ENCODE peak calls at places on chromosomes 13 and 19, in five cellular contexts. One of them, this sample, is unnamed.

GRCh38 chr13:94713556-94714182 is 1.3 kb upstream of the SOX21 start:
- DNase-seq in neural progenitor cell: no peak
- DNase-seq in breast epithelium: no peak
- DNase-seq in mucosa of descending colon: no peak
- DNase-seq in GM12865: no peak
- DNase-seq in this sample: no peak

GRCh38 chr13:114035583-114036501 is 62.0 kb upstream of the C13orf46 start:
- DNase-seq in neural progenitor cell: peak; percentile 51
- DNase-seq in breast epithelium: peak; percentile 69
- DNase-seq in mucosa of descending colon: no peak
- DNase-seq in GM12865: no peak
- DNase-seq in this sample: no peak

GRCh38 chr13:100381595-100382224 is 206.9 kb downstream of the GGACT start:
- DNase-seq in neural progenitor cell: no peak
- DNase-seq in breast epithelium: no peak
- DNase-seq in mucosa of descending colon: no peak
- DNase-seq in GM12865: no peak
- DNase-seq in this sample: no peak

GRCh38 chr13:98327326-98328314 is 150.6 kb upstream of the RNF113B start:
- DNase-seq in neural progenitor cell: peak; percentile 91
- DNase-seq in breast epithelium: no peak
- DNase-seq in mucosa of descending colon: no peak
- DNase-seq in GM12865: no peak
- DNase-seq in this sample: no peak

GRCh38 chr19:13262450-13262849 is 112.2 kb downstream of the IER2 start:
- DNase-seq in neural progenitor cell: peak; percentile 22
- DNase-seq in breast epithelium: no peak
- DNase-seq in mucosa of descending colon: peak; percentile 19
- DNase-seq in GM12865: peak; percentile 72
- DNase-seq in this sample: no peak

GRCh38 chr19:4066176-4066606 is 508 bp downstream of the ZBTB7A start:
- DNase-seq in neural progenitor cell: no peak
- DNase-seq in breast epithelium: no peak
- DNase-seq in mucosa of descending colon: peak; percentile 74
- DNase-seq in GM12865: no peak
- DNase-seq in this sample: peak; percentile 71

GRCh38 chr13:32255744-32256120 is 59.4 kb downstream of the ZAR1L start:
- DNase-seq in neural progenitor cell: no peak
- DNase-seq in breast epithelium: no peak
- DNase-seq in mucosa of descending colon: peak; percentile 9
- DNase-seq in GM12865: no peak
- DNase-seq in this sample: no peak

GRCh38 chr19:3586124-3586626 is 897 bp downstream of the GIPC3 start:
- DNase-seq in neural progenitor cell: peak; percentile 79
- DNase-seq in breast epithelium: no peak
- DNase-seq in mucosa of descending colon: no peak
- DNase-seq in GM12865: no peak
- DNase-seq in this sample: peak; percentile 59

GRCh38 chr19:28631931-28632330 is 581.0 kb downstream of the UQCRFS1 start:
- DNase-seq in neural progenitor cell: no peak
- DNase-seq in breast epithelium: no peak
- DNase-seq in mucosa of descending colon: no peak
- DNase-seq in GM12865: no peak
- DNase-seq in this sample: no peak

GRCh38 chr13:63408227-63409202 is 1992.9 kb upstream of the PCDH20 start:
- DNase-seq in neural progenitor cell: peak; percentile 16
- DNase-seq in breast epithelium: no peak
- DNase-seq in mucosa of descending colon: no peak
- DNase-seq in GM12865: no peak
- DNase-seq in this sample: no peak

GRCh38 chr19:2089001-2089711 is 7.0 kb downstream of the MOB3A start:
- DNase-seq in neural progenitor cell: no peak
- DNase-seq in breast epithelium: no peak
- DNase-seq in mucosa of descending colon: no peak
- DNase-seq in GM12865: peak; percentile 91
- DNase-seq in this sample: no peak
- TF ChIP-seq CTCF in neural progenitor cell: no peak
- TF ChIP-seq CTCF in breast epithelium: no peak
- TF ChIP-seq CTCF in mucosa of descending colon: no peak
- TF ChIP-seq CTCF in GM12865: no peak
- TF ChIP-seq CTCF in this sample: no peak

GRCh38 chr19:35544110-35544802 is 1.2 kb upstream of the TMEM147 start:
- DNase-seq in neural progenitor cell: no peak
- DNase-seq in breast epithelium: no peak
- DNase-seq in mucosa of descending colon: no peak
- DNase-seq in GM12865: no peak
- DNase-seq in this sample: no peak
- H3K4me3 ChIP-seq in neural progenitor cell: peak overlapping the region; percentile 82
- H3K4me3 ChIP-seq in breast epithelium: peak overlapping the region; percentile 87
- H3K4me3 ChIP-seq in mucosa of descending colon: no peak overlapping the region
- H3K4me3 ChIP-seq in GM12865: peak overlapping the region; percentile 85
- H3K4me3 ChIP-seq in this sample: peak overlapping the region; percentile 81

DNA sequence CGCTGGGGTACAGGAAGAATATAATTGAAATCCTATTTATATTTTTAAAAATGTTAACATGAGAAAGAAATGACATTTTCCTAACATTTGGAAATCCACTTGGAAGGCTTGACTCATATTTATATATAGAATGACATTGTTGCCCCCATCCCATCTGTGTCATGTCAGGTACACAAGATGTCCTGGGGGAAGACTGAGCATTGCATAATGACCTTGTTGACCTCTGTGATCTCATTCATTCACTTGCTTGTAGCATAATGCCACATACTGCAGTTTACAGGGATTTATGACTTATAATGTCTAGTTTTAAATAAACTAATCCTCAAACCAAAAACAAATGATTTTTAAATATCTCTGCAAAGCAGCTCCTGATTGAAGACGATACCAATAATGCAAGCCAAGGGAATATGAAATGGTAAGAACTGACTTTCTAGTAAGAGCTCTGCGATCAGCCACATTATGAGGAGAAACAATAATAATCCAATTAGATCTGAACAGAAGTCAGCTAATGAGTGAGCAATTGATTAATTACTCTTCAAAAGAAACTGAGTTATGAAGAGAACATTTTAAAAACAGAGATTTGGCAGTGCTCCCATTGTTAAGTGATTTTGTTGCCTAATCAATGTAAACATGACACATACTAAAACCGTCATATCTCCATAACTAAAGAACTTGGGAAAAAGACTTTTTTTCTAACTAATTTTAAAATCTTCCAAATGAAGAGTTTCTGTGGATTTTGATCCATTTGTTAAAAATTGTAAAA is 21.2 kb upstream of the VWA8 start:
- DNase-seq in neural progenitor cell: no peak
- DNase-seq in breast epithelium: no peak
- DNase-seq in mucosa of descending colon: no peak
- DNase-seq in GM12865: no peak
- DNase-seq in this sample: no peak
- TF ChIP-seq CTCF in neural progenitor cell: no peak
- TF ChIP-seq CTCF in breast epithelium: no peak
- TF ChIP-seq CTCF in mucosa of descending colon: no peak
- TF ChIP-seq CTCF in GM12865: no peak
- TF ChIP-seq CTCF in this sample: no peak

GRCh38 chr19:19517235-19517619 is 1.2 kb downstream of the NDUFA13 start:
- DNase-seq in neural progenitor cell: no peak
- DNase-seq in breast epithelium: no peak
- DNase-seq in mucosa of descending colon: no peak
- DNase-seq in GM12865: no peak
- DNase-seq in this sample: no peak
- H3K4me3 ChIP-seq in neural progenitor cell: peak overlapping the region; percentile 72
- H3K4me3 ChIP-seq in breast epithelium: peak overlapping the region; percentile 85
- H3K4me3 ChIP-seq in mucosa of descending colon: no peak overlapping the region
- H3K4me3 ChIP-seq in GM12865: peak overlapping the region; percentile 100
- H3K4me3 ChIP-seq in this sample: no peak overlapping the region

GRCh38 chr13:23570931-23571330 is 719 bp downstream of the TNFRSF19 start:
- DNase-seq in neural progenitor cell: no peak
- DNase-seq in breast epithelium: no peak
- DNase-seq in mucosa of descending colon: no peak
- DNase-seq in GM12865: peak; percentile 84
- DNase-seq in this sample: no peak

GRCh38 chr13:23572836-23573235 is 2.6 kb downstream of the TNFRSF19 start:
- DNase-seq in neural progenitor cell: no peak
- DNase-seq in breast epithelium: no peak
- DNase-seq in mucosa of descending colon: no peak
- DNase-seq in GM12865: peak; percentile 57
- DNase-seq in this sample: no peak

GRCh38 chr13:23563085-23563484 is 7.1 kb upstream of the TNFRSF19 start:
- DNase-seq in neural progenitor cell: no peak
- DNase-seq in breast epithelium: no peak
- DNase-seq in mucosa of descending colon: no peak
- DNase-seq in GM12865: no peak
- DNase-seq in this sample: no peak

GRCh38 chr13:23570099-23570926 is at the start of gene TNFRSF19:
- DNase-seq in neural progenitor cell: peak; percentile 75
- DNase-seq in breast epithelium: no peak
- DNase-seq in mucosa of descending colon: no peak
- DNase-seq in GM12865: peak; percentile 78
- DNase-seq in this sample: no peak

DNA sequence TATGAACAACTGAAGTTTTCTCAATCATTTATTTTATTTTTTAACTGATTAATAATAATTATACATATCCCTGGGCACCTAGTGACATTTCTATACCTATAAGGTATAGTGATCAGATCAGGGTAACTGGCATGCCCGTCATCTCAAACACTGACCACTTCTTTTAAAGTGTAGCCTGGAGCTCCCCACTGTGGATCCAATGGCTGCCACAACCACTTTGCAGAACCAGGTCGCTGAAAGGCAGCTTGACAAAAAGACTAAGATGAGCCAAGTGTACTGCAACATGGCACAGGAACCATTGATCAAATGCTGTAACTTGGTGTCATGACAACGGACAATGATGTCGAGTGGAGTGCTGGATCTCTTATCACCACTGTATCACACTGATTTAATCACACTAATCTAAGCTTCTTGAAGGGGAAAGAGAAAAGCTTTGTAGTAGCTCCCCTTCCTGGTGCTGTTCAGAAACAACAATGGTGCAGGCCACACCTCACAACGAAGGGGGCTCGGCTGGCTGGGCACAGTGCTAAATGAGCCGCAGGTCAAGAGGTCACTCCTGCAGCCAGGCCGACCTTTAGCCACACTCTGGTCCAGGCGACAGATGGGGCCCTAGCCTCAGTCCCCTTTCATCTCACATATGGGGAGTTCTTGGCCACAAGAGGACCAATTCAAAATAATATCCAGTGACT is 2.3 kb upstream of the TNFRSF19 start:
- DNase-seq in neural progenitor cell: peak; percentile 90
- DNase-seq in breast epithelium: no peak
- DNase-seq in mucosa of descending colon: no peak
- DNase-seq in GM12865: peak; percentile 77
- DNase-seq in this sample: no peak
- TF ChIP-seq CTCF in neural progenitor cell: no peak
- TF ChIP-seq CTCF in breast epithelium: no peak
- TF ChIP-seq CTCF in mucosa of descending colon: no peak
- TF ChIP-seq CTCF in GM12865: peak; percentile 7
- TF ChIP-seq CTCF in this sample: no peak

DNA sequence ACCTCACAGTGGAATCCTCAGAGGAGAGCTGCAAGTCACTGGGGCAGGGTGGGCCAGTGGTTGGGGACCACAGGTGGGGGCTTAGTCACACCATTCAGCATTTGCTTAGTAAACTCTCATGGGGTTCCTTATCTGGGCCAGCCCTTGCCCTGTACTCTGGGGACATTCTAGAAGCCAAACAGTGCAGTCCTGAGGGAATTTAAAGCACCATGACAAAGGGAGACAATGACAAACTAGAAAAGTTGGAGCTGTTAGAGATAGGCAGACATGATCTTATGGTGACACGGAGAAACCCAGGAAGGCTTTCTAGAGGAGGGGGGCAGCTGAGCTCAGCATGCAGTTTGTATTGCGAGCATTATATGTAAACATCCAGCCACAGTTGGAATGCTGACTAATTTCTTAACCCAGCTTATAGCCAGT is 87.6 kb downstream of the ZNF429 start:
- DNase-seq in neural progenitor cell: no peak
- DNase-seq in breast epithelium: no peak
- DNase-seq in mucosa of descending colon: no peak
- DNase-seq in GM12865: no peak
- DNase-seq in this sample: no peak
- H3K4me3 ChIP-seq in neural progenitor cell: no peak overlapping the region
- H3K4me3 ChIP-seq in breast epithelium: no peak overlapping the region
- H3K4me3 ChIP-seq in mucosa of descending colon: no peak overlapping the region
- H3K4me3 ChIP-seq in GM12865: no peak overlapping the region
- H3K4me3 ChIP-seq in this sample: no peak overlapping the region

GRCh38 chr19:45913874-45914830 is at the start of gene NANOS2:
- DNase-seq in neural progenitor cell: peak; percentile 84
- DNase-seq in breast epithelium: no peak
- DNase-seq in mucosa of descending colon: no peak
- DNase-seq in GM12865: peak; percentile 23
- DNase-seq in this sample: no peak
- TF ChIP-seq CTCF in neural progenitor cell: peak; percentile 59
- TF ChIP-seq CTCF in breast epithelium: no peak
- TF ChIP-seq CTCF in mucosa of descending colon: no peak
- TF ChIP-seq CTCF in GM12865: no peak
- TF ChIP-seq CTCF in this sample: no peak